ENCODE peak calls at places on chromosomes 7 and 10, in nine cellular contexts. O is GM10248, R is Calu3, A is osteocyte, M is fibroblast of lung, C is esophagus muscularis mucosa, L is adrenal gland, B is astrocyte, Q is choroid plexus epithelial cell. P is an unnamed sample.

GRCh38 chr10:52959810-52960209 is 187.2 kb upstream of the MBL2 start:
- DNase-seq in O (no peak), R (no peak), A (no peak), M (no peak), C (no peak), L (no peak), B (no peak), Q (no peak), P (no peak)

GRCh38 chr7:2376351-2377154 is 21.9 kb downstream of the EIF3B start:
- DNase-seq in O (no peak), R (no peak), A (no peak), M (no peak), C (no peak), L (peak; percentile 72), B (no peak), Q (no peak), P (no peak)

GRCh38 chr10:72068901-72069446 is 19.4 kb downstream of the SPOCK2 start:
- DNase-seq in O (no peak), R (no peak), A (no peak), M (no peak), C (no peak), L (no peak), B (no peak), Q (no peak), P (no peak)

GRCh38 chr7:132065193-132065972 is 509.0 kb upstream of the PODXL start:
- DNase-seq in O (no peak), R (peak; percentile 51), A (peak; percentile 87), M (peak; percentile 94), C (no peak), L (peak; percentile 72), B (peak; percentile 97), Q (peak; percentile 95), P (no peak)

GRCh38 chr7:73615886-73616285 is 8.4 kb downstream of the MLXIPL start:
- DNase-seq in O (no peak), R (no peak), A (no peak), M (peak; percentile 21), C (no peak), L (no peak), B (no peak), Q (peak; percentile 56), P (no peak)

GRCh38 chr7:102469351-102469971 is 4.7 kb downstream of the LRWD1 start:
- DNase-seq in O (no peak), R (no peak), A (peak; percentile 83), M (no peak), C (no peak), L (peak; percentile 81), B (no peak), Q (no peak), P (peak; percentile 11)

GRCh38 chr10:3131098-3131497 is 41.5 kb downstream of the PITRM1 start:
- DNase-seq in O (no peak), R (no peak), A (no peak), M (peak; percentile 53), C (no peak), L (no peak), B (no peak), Q (peak; percentile 52), P (no peak)

GRCh38 chr7:78006063-78006755 is 207.6 kb downstream of the PHTF2 start:
- DNase-seq in O (no peak), R (no peak), A (no peak), M (no peak), C (no peak), L (no peak), B (no peak), Q (peak; percentile 3), P (no peak)

DNA sequence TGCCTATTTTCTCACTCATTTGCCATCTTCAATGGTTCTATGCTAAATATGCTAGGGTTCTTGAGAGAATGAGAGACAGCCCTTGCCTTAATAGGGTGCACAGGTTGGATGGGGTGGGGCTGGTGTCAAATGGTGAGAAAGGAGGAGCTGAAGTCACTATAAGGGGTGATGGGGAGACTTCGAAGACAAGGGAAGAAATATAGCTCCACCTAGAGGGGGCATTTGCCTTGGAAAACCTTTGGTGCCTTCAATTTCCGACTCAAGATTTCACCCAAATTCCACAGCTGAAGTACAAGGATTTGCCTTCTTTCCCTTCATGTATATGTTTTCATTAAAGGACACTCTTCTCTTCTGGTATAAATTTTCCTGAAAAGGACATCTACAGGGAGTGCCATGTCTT is 5.6 kb downstream of the PTN start:
- DNase-seq in O (no peak), R (no peak), A (no peak), M (no peak), C (no peak), L (no peak), B (no peak), Q (peak; percentile 11), P (no peak)
- TF ChIP-seq CTCF in O (no peak), R (no peak), A (peak; percentile 35), M (peak; percentile 25), C (no peak), L (no peak), B (no peak), Q (peak; percentile 45), P (no peak)

GRCh38 chr7:151461942-151462230 is 21.9 kb upstream of the CRYGN start:
- DNase-seq in O (no peak), R (no peak), A (no peak), M (no peak), C (no peak), L (no peak), B (no peak), Q (no peak), P (no peak)

GRCh38 chr7:151461096-151461941 is 21.4 kb upstream of the CRYGN start:
- DNase-seq in O (no peak), R (no peak), A (no peak), M (no peak), C (no peak), L (peak; percentile 54), B (no peak), Q (no peak), P (no peak)

GRCh38 chr7:151460474-151460855 is 20.5 kb upstream of the CRYGN start:
- DNase-seq in O (no peak), R (no peak), A (no peak), M (no peak), C (no peak), L (peak; percentile 83), B (no peak), Q (no peak), P (no peak)

GRCh38 chr7:151457534-151457933 is 17.6 kb upstream of the CRYGN start:
- DNase-seq in O (no peak), R (no peak), A (no peak), M (no peak), C (no peak), L (no peak), B (no peak), Q (no peak), P (no peak)

DNA sequence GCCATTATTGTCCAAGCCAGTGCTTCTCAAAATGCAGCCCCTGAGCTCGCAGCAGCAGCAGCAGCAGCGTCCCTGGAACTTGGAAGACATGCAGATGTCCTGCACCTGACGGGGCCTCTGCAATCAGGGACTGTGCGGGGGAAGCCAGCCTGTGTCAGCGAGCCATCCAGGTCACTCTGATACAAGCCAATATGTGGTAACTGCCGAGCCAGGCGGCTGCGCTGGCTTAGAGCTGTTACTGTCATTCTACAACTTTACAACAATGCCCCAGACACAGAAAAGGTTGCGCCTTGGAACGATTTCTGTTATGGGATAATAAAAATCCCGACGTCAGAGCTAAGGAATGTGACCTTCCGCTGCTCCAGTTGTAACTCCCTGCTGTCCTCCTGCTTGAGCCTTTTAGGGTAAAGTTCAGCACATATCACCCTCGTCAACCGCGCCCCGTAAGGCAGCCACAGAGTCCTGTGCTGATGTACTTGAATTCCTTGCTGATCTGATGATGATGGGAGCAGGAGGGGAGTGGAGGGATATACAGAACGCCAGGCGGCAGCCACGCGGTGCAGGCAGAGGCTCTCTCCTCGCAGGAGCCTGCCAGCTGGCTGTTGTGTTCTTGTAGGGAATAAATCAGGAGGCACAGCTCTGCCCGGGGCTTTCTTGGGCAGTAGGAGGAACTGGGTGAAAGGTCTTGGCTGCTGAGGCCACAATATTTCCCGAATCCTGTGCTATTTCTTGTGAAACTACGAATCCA is 20.0 kb upstream of the CRYGN start:
- DNase-seq in O (peak; percentile 13), R (peak; percentile 51), A (peak; percentile 89), M (peak; percentile 99), C (peak; percentile 96), L (peak; percentile 96), B (peak; percentile 80), Q (peak; percentile 92), P (peak; percentile 40)
- TF ChIP-seq CTCF in O (no peak), R (no peak), A (peak; percentile 59), M (peak; percentile 60), C (peak; percentile 42), L (peak; percentile 30), B (no peak), Q (peak; percentile 72), P (no peak)

GRCh38 chr10:113894581-113894980 is 40.1 kb downstream of the NHLRC2 start:
- DNase-seq in O (no peak), R (no peak), A (no peak), M (no peak), C (no peak), L (no peak), B (no peak), Q (no peak), P (no peak)

GRCh38 chr10:113895018-113895417 is 40.6 kb downstream of the NHLRC2 start:
- DNase-seq in O (no peak), R (no peak), A (no peak), M (peak; percentile 7), C (no peak), L (no peak), B (peak; percentile 59), Q (peak; percentile 63), P (no peak)

GRCh38 chr10:113893570-113893969 is 39.1 kb downstream of the NHLRC2 start:
- DNase-seq in O (no peak), R (no peak), A (no peak), M (no peak), C (no peak), L (no peak), B (no peak), Q (no peak), P (no peak)

GRCh38 chr10:113890769-113891168 is 36.3 kb downstream of the NHLRC2 start:
- DNase-seq in O (no peak), R (no peak), A (no peak), M (no peak), C (no peak), L (no peak), B (no peak), Q (no peak), P (no peak)

GRCh38 chr10:113891476-113891875 is 37.0 kb downstream of the NHLRC2 start:
- DNase-seq in O (no peak), R (no peak), A (no peak), M (no peak), C (no peak), L (no peak), B (no peak), Q (no peak), P (no peak)
- TF ChIP-seq CTCF in O (no peak), R (no peak), A (peak; percentile 35), M (no peak), C (no peak), L (no peak), B (no peak), Q (peak; percentile 24), P (no peak)

GRCh38 chr7:108875139-108875538 is 305.5 kb downstream of the DNAJB9 start:
- DNase-seq in O (peak; percentile 18), R (no peak), A (no peak), M (peak; percentile 52), C (no peak), L (no peak), B (no peak), Q (peak; percentile 55), P (no peak)
- TF ChIP-seq CTCF in O (no peak), R (peak; percentile 14), A (no peak), M (peak; percentile 47), C (no peak), L (no peak), B (peak; percentile 28), Q (peak; percentile 54), P (peak; percentile 19)

P was measured in glutamatergic neuron.